ENCODE peak calls at places on chromosome 6, in nine cellular contexts. H is ELF-1, F is uterus, P is RPMI7951, T is foreskin fibroblast, I is mucosa of descending colon, W is AG08395, Z is T-helper 2 cell, L is skeletal muscle cell. J is an unnamed sample.

GRCh38 chr6:6688283-6688682 is 99.8 kb downstream of the LY86 start:
- DNase-seq in H (peak; percentile 30), F (no peak), P (no peak), T (no peak), I (no peak), W (no peak), Z (no peak), L (no peak), J (no peak)

GRCh38 chr6:150617496-150618460 is 18.1 kb downstream of the PLEKHG1 start:
- DNase-seq in H (no peak), F (no peak), P (no peak), T (no peak), I (no peak), W (no peak), Z (no peak), L (no peak), J (peak; percentile 63)

GRCh38 chr6:158226655-158227512 is 58.7 kb downstream of the GTF2H5 start:
- DNase-seq in H (peak; percentile 10), F (no peak), P (no peak), T (no peak), I (no peak), W (no peak), Z (no peak), L (no peak), J (peak; percentile 91)

GRCh38 chr6:6981923-6982322 is 125.8 kb upstream of the RREB1 start:
- DNase-seq in H (no peak), F (no peak), P (no peak), T (no peak), I (no peak), W (no peak), Z (no peak), L (no peak), J (peak; percentile 67)

GRCh38 chr6:30555428-30556005 is 772 bp downstream of the GNL1 start:
- DNase-seq in H (peak; percentile 72), F (peak; percentile 77), P (peak; percentile 47), T (peak; percentile 21), I (peak; percentile 76), W (peak; percentile 26), Z (no peak), L (no peak), J (no peak)

GRCh38 chr6:161058746-161059145 is 67.2 kb downstream of the MAP3K4 start:
- DNase-seq in H (no peak), F (no peak), P (no peak), T (no peak), I (no peak), W (no peak), Z (no peak), L (no peak), J (no peak)

GRCh38 chr6:138289739-138290138 is 71.4 kb upstream of the PBOV1 start:
- DNase-seq in H (peak; percentile 31), F (no peak), P (no peak), T (no peak), I (no peak), W (no peak), Z (no peak), L (no peak), J (peak; percentile 28)

GRCh38 chr6:88368071-88368787 is 202.1 kb upstream of the CNR1 start:
- DNase-seq in H (no peak), F (no peak), P (peak; percentile 59), T (peak; percentile 59), I (no peak), W (peak; percentile 18), Z (no peak), L (peak; percentile 89), J (no peak)

GRCh38 chr6:4672772-4673171 is 103.4 kb upstream of the CDYL start:
- DNase-seq in H (no peak), F (no peak), P (no peak), T (no peak), I (no peak), W (peak; percentile 61), Z (no peak), L (no peak), J (no peak)

GRCh38 chr6:156599367-156599766 is 177.8 kb upstream of the ARID1B start:
- DNase-seq in H (no peak), F (no peak), P (no peak), T (no peak), I (no peak), W (no peak), Z (no peak), L (no peak), J (no peak)